ENCODE peak calls at places on chromosome 9, in four cellular contexts. S is K562, F is HepG2, Q is SK-N-SH. R is an unnamed sample.

GRCh38 chr9:137742698-137743097 is 123.9 kb downstream of the EHMT1 start:
- DNase-seq in S (no peak), F (no peak), Q (peak; percentile 75), R (no peak)

GRCh38 chr9:113416149-113416726 is 5.7 kb downstream of the C9orf43 start:
- DNase-seq in S (peak; percentile 20), F (no peak), Q (no peak), R (no peak)

GRCh38 chr9:131278421-131279111 is 2.3 kb upstream of the FAM78A start:
- DNase-seq in S (peak; percentile 70), F (no peak), Q (no peak), R (no peak)

GRCh38 chr9:113446323-113446740 is 17.2 kb upstream of the RGS3 start:
- DNase-seq in S (peak; percentile 31), F (peak; percentile 47), Q (peak; percentile 72), R (no peak)

GRCh38 chr9:121154782-121155181 is 46.9 kb downstream of the RAB14 start:
- DNase-seq in S (peak; percentile 57), F (no peak), Q (no peak), R (no peak)

GRCh38 chr9:95835398-95835797 is 40.1 kb upstream of the ERCC6L2 start:
- DNase-seq in S (no peak), F (no peak), Q (no peak), R (no peak)

GRCh38 chr9:109745335-109746283 is 34.4 kb upstream of the PALM2AKAP2 start:
- DNase-seq in S (no peak), F (no peak), Q (no peak), R (peak; percentile 11)

GRCh38 chr9:114258866-114259799 is 63.8 kb upstream of the ORM1 start:
- DNase-seq in S (no peak), F (no peak), Q (no peak), R (no peak)

GRCh38 chr9:14910178-14910805 is at the start of gene FREM1:
- DNase-seq in S (no peak), F (peak; percentile 55), Q (peak; percentile 58), R (peak; percentile 68)

GRCh38 chr9:128253140-128253990 is 22.4 kb downstream of the GOLGA2 start:
- DNase-seq in S (no peak), F (no peak), Q (no peak), R (no peak)

DNA sequence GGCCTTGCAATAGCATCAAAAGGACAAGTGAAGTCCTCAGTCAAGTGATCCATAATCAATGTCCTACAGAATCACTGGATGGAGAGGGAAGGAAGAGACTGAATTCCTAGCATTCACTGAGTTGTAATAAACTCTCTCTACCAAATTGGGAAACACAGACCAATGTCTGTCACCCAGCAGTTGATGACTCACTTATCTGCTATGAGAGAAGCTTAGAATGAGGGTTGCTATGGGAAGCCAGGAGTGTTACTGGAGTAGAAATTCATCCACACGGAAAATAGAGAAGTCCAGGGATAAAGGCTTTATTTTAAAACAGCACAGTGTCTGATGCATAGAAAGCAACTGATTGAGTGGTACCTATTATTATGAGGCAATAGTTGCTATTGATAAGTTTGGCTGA is 407.4 kb downstream of the BRINP1 start:
- DNase-seq in S (no peak), F (no peak), Q (no peak), R (no peak)
- TF ChIP-seq FOXJ3 in S (no peak), F (no peak), Q (no peak), R (no peak)

DNA sequence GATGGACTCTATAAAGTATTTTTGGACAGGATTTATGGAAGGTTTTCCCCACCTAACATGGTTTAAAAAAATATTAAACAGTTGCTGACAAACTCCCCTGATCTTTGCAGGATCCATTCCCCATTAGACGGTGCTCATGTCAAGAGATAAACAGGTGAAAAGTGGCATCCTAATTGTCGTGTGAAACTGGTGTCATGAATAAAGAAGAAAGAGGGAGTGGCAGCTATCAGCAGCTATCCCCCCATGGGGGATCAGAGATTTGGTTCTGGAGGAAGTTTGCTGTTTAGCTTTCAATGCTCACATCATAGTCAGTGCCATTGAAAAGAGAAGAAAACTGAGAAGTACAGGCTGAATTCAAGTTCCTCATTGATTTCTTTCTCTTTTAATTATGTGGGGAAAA is 329.3 kb upstream of the BRINP1 start:
- DNase-seq in S (no peak), F (no peak), Q (no peak), R (no peak)
- TF ChIP-seq FOXJ3 in S (no peak), F (no peak), Q (no peak), R (no peak)

GRCh38 chr9:105044458-105044857 is 116.5 kb upstream of the ABCA1 start:
- DNase-seq in S (no peak), F (no peak), Q (no peak), R (no peak)
- TF ChIP-seq FOXJ3 in S (no peak), F (no peak), Q (no peak), R (no peak)

GRCh38 chr9:93256878-93257807 is 73.2 kb downstream of the WNK2 start:
- DNase-seq in S (no peak), F (no peak), Q (peak; percentile 27), R (no peak)
- TF ChIP-seq FOXJ3 in S (no peak), F (no peak), Q (no peak), R (no peak)

DNA sequence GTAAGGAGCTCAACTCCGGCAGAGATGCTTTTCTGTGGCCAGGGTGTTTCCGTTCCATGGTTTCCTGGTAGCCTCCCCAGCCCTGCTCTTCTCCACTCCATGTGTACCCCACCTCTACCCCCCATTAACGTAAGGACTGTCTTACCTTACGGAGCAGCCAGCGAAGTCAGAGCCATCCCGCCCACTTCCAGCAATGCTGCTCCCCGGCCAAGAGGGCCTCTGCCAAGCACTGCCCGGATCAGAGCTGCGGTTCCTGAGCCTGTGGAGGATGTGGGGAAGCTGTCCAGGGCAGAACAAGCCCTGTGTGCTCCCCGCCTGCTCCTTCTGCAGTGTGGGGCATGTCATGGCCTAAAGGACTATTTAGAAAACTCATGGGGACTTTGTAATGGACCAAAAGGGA is 261.2 kb downstream of the GADD45G start:
- DNase-seq in S (no peak), F (no peak), Q (no peak), R (no peak)
- TF ChIP-seq FOXJ3 in S (no peak), F (no peak), Q (no peak), R (no peak)

GRCh38 chr9:106075991-106076390 is 381.6 kb downstream of the TMEM38B start:
- DNase-seq in S (no peak), F (no peak), Q (no peak), R (no peak)
- TF ChIP-seq FOXJ3 in S (no peak), F (no peak), Q (no peak), R (no peak)

DNA sequence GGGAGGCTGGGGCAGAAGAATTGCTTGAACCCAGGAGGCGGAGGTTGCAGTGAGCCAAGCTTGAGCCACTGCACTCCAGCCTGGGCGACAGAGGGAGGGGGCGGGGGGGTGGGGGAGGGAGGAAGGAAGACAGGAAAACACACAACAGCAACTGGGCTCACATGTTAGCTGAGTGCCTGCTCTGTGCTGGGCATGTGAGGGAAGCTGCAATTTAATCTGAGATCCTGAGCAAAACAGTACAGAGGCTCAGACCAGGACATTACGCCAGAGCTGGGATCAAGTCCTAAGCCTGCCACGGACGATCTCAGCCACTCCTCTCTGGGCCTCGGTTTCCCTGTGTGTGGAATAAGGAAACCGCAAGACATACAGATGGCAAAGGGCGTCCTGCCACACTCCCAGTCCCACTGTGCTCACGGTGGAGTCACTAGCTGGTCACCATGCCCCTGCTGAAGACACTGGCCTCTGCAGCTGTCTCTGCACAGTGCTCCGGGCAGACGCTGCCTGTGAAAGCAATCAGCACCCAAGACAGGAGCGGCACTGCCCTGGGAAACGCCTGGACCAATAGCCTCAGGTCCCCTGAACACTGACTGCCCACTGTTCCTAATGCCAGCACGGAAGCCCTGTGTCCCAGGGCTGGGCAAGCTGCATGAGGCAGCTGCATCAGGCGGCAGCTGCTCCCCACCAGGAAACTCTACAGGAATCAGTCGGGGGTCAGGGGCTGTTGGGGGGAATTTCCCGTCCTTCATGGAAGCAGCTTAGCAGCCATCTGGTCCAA is 118.9 kb downstream of the VAV2 start:
- DNase-seq in S (no peak), F (no peak), Q (peak; percentile 61), R (no peak)
- TF ChIP-seq FOXJ3 in S (no peak), F (no peak), Q (no peak), R (no peak)

DNA sequence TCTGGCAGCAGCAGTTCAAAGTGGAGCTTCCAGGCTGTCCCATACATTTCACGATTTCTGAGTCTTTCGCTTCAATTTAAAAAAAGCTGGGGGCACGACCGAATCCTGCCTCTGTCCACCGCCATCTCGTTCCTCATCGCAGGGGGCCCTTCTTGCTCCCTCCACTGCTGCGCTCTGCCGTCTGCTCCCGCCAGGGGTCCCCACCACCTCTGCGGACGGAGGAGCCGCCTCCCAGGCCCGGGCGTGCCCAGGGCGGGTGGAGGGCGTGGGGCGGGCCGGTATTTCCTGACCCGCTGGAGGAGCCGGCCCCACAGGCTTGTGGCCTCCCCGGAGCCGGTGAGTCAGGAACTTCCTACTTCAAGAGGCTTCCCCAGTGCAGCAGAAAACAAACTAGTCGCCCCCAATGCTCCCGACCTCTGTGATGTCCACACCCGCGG is 50.4 kb downstream of the USP20 start:
- DNase-seq in S (peak; percentile 97), F (peak; percentile 66), Q (peak; percentile 96), R (peak; percentile 91)
- TF ChIP-seq FOXJ3 in S (no peak), F (no peak), Q (no peak), R (no peak)

DNA sequence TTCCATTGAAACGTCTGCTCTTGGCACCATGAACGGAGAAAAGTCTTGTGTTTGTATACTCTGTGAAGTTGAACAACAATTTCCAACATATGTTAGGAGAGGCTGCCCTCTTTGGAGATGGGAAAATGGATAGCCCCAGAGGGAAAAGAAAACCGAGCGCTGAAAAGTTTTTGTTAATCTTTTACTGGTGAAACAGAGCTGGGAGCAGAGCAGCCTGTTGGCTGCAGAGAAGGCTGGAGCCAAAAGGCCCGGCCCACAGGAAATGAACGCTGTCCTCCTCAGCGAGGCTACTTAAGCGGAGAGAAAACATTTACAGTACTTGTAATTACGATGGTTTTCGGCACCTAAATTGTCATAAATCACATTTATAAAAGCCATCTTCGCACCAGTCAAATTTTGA is 129.8 kb upstream of the CNTLN start:
- DNase-seq in S (no peak), F (peak; percentile 12), Q (no peak), R (no peak)
- TF ChIP-seq FOXJ3 in S (no peak), F (no peak), Q (no peak), R (no peak)

DNA sequence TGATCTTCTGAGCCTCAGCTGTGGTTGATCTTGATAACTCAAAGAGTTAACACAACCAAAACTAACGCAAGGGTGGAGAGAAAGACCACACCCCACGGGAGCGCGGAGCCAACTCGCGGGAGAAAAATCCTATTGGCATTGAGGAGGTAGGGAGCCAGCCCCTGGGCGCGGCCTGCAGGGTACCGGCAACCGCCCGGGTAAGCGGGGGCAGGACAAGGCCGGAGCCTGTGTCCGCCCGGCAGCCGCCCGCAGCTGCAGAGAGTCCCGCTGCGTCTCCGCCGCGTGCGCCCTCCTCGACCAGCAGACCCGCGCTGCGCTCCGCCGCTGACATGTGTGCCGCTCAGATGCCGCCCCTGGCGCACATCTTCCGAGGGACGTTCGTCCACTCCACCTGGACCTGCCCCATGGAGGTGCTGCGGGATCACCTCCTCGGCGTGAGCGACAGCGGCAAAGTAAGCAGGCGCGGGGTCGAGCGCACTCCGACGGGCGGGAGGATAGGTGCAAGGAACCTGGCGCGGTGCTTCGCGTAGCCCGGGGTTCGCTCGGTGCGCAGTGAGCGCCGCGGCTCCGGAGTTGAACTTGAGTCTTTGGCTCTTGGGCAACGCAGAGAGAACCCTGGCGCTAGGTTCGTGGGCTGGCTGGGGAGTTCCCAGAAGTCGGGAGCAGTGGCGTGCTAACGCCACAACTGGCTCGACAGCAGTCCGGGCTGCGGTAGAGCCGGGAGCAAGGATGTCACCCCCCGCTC is at the start of gene GDA:
- DNase-seq in S (no peak), F (no peak), Q (no peak), R (peak; percentile 68)
- TF ChIP-seq FOXJ3 in S (no peak), F (no peak), Q (no peak), R (no peak)